ENCODE peak calls at places on chromosomes 7 and 10, in four cellular contexts. K, L, Z and T are unnamed samples.

GRCh38 chr7:151013728-151014497 is 10.4 kb downstream of the ATG9B start:
- DNase-seq in Z (peak), K (peak), L (no peak), T (no peak)

GRCh38 chr7:108413782-108414492 is 42.3 kb downstream of the NRCAM start:
- DNase-seq in Z (no peak), K (no peak), L (peak), T (no peak)

GRCh38 chr7:1324028-1324900 is 91.6 kb downstream of the UNCX start:
- DNase-seq in Z (no peak), L (no peak), K (no peak), T (no peak)

GRCh38 chr10:74824184-74825032 is 2.0 kb upstream of the KAT6B start:
- DNase-seq in K (no peak), Z (no peak), L (no peak), T (no peak)

GRCh38 chr7:26574476-26574875 is 282.8 kb downstream of the SNX10 start:
- DNase-seq in K (no peak), L (peak), Z (no peak), T (no peak)

GRCh38 chr7:68488366-68489060 is 1109.8 kb upstream of the AUTS2 start:
- DNase-seq in L (no peak), Z (no peak), K (no peak), T (no peak)

GRCh38 chr7:41984888-41985287 is 252.1 kb downstream of the GLI3 start:
- DNase-seq in K (no peak), L (peak), Z (no peak), T (no peak)

GRCh38 chr7:4484545-4484944 is 197.6 kb upstream of the FOXK1 start:
- DNase-seq in L (no peak), Z (no peak), K (no peak), T (no peak)

GRCh38 chr10:112557197-112557596 is 110.2 kb downstream of the VTI1A start:
- DNase-seq in K (no peak), Z (no peak), L (no peak), T (no peak)

GRCh38 chr7:36906448-36906847 is 182.2 kb upstream of the AOAH start:
- DNase-seq in Z (peak), K (no peak), L (no peak), T (no peak)

GRCh38 chr7:80630611-80631010 is 7.8 kb upstream of the CD36 start:
- DNase-seq in L (peak), K (peak), Z (peak), T (peak)

GRCh38 chr10:98446656-98447221 is at the start of gene HPS1:
- DNase-seq in Z (peak), K (peak), L (peak), T (peak)

GRCh38 chr7:132402751-132403245 is 173.5 kb downstream of the PLXNA4 start:
- DNase-seq in L (no peak), Z (no peak), K (peak), T (peak)

GRCh38 chr7:136251826-136252225 is 274.7 kb upstream of the MTPN start:
- DNase-seq in Z (no peak), K (no peak), L (no peak), T (no peak)

GRCh38 chr10:12476661-12477060 is 127.3 kb downstream of the CAMK1D start:
- DNase-seq in L (no peak), Z (no peak), K (no peak), T (no peak)

GRCh38 chr7:140681766-140682165 is 9.0 kb downstream of the ADCK2 start:
- DNase-seq in Z (no peak), K (no peak), L (no peak), T (no peak)

GRCh38 chr10:21535494-21535818 is 1.4 kb downstream of the MLLT10 start:
- DNase-seq in L (no peak), K (no peak), Z (no peak), T (no peak)

GRCh38 chr7:88523645-88524044 is 217.0 kb upstream of the STEAP4 start:
- DNase-seq in L (no peak), K (no peak), Z (no peak), T (no peak)

GRCh38 chr7:73342645-73343044 is 14.7 kb downstream of the FKBP6 start:
- DNase-seq in Z (peak), L (peak), K (no peak), T (peak)

GRCh38 chr7:24800667-24801066 is 43.4 kb upstream of the GSDME start:
- DNase-seq in Z (no peak), L (no peak), K (no peak), T (no peak)

GRCh38 chr10:59906417-59907202 is at the start of gene CCDC6:
- DNase-seq in K (peak), Z (peak), L (peak), T (peak)

GRCh38 chr7:129443612-129444011 is 9.4 kb downstream of the STRIP2 start:
- DNase-seq in K (no peak), Z (no peak), L (no peak), T (no peak)

GRCh38 chr10:79046326-79046725 is 22.4 kb upstream of the ZMIZ1 start:
- DNase-seq in K (no peak), Z (no peak), L (no peak), T (no peak)

GRCh38 chr10:28838908-28839307 is 161.6 kb downstream of the BAMBI start:
- DNase-seq in K (no peak), L (no peak), Z (peak), T (no peak)

GRCh38 chr10:48542471-48543210 is 62.2 kb downstream of the ARHGAP22 start:
- DNase-seq in Z (no peak), K (no peak), L (no peak), T (no peak)

GRCh38 chr7:91880016-91880412 is 488 bp downstream of the MTERF1 start:
- DNase-seq in L (peak), K (no peak), Z (no peak), T (no peak)